ENCODE peak calls at places on chromosomes 16 and 17, in seven cellular contexts. G is tibial nerve, B is IMR-90, R is sigmoid colon, H is AG04449, I is endothelial cell of umbilical vein, Z is cardiac fibroblast. K is an unnamed sample.

GRCh38 chr17:39634384-39634871 is 2.5 kb upstream of the STARD3 start:
- DNase-seq in R (no peak), I (peak; percentile 47), Z (peak; percentile 65), B (peak; percentile 44), G (no peak), H (no peak), K (no peak)

GRCh38 chr17:4182043-4182442 is 39.0 kb downstream of the CYB5D2 start:
- DNase-seq in G (no peak), Z (no peak), H (no peak), R (no peak), B (no peak), I (no peak), K (no peak)

GRCh38 chr17:58783380-58783779 is 27.7 kb downstream of the PPM1E start:
- DNase-seq in H (no peak), R (no peak), B (no peak), I (no peak), Z (peak; percentile 7), G (no peak), K (peak; percentile 52)

GRCh38 chr17:46013502-46014165 is 14.6 kb downstream of the STH start:
- DNase-seq in H (peak; percentile 10), G (no peak), Z (peak; percentile 64), B (peak; percentile 70), I (no peak), R (no peak), K (no peak)

GRCh38 chr16:69197573-69197972 is 10.6 kb downstream of the SNTB2 start:
- DNase-seq in R (no peak), H (no peak), I (no peak), Z (no peak), B (no peak), G (no peak), K (no peak)

GRCh38 chr17:59547131-59547915 is 18.1 kb upstream of the DHX40 start:
- DNase-seq in R (no peak), G (no peak), I (peak; percentile 24), H (no peak), B (no peak), Z (peak; percentile 19), K (no peak)

GRCh38 chr16:88325087-88325750 is 57.5 kb upstream of the ZNF469 start:
- DNase-seq in G (no peak), Z (no peak), R (no peak), I (no peak), H (no peak), B (no peak), K (no peak)

GRCh38 chr16:66961065-66961744 is at the start of gene CES3:
- DNase-seq in B (peak; percentile 58), G (peak; percentile 21), Z (peak; percentile 72), R (no peak), I (peak; percentile 46), H (no peak), K (no peak)

GRCh38 chr17:55454906-55455474 is 33.4 kb upstream of the MMD start:
- DNase-seq in B (peak; percentile 93), H (peak; percentile 75), G (no peak), R (no peak), I (no peak), Z (peak; percentile 89), K (no peak)

GRCh38 chr16:1333854-1334719 is 642 bp downstream of the BAIAP3 start:
- DNase-seq in G (no peak), H (no peak), Z (no peak), R (no peak), B (no peak), I (no peak), K (no peak)

GRCh38 chr16:1331712-1332617 is 1.5 kb upstream of the BAIAP3 start:
- DNase-seq in H (no peak), G (peak; percentile 24), Z (peak; percentile 84), R (peak; percentile 86), I (peak; percentile 30), B (peak; percentile 30), K (peak; percentile 54)

GRCh38 chr16:1330931-1331711 is 2.3 kb upstream of the BAIAP3 start:
- DNase-seq in Z (no peak), I (no peak), H (no peak), R (no peak), B (no peak), G (no peak), K (no peak)

GRCh38 chr16:1333149-1333812 is at the start of gene BAIAP3:
- DNase-seq in I (no peak), B (no peak), H (no peak), Z (peak; percentile 29), G (no peak), R (no peak), K (no peak)

GRCh38 chr16:1332618-1333148 is 762 bp upstream of the BAIAP3 start:
- DNase-seq in I (no peak), H (no peak), G (no peak), R (no peak), B (no peak), Z (no peak), K (no peak)
- H3K4me3 ChIP-seq in I (no peak overlapping the region), H (no peak overlapping the region), G (peak overlapping the region; percentile 31), R (peak overlapping the region; percentile 40), B (no peak overlapping the region), Z (no peak overlapping the region), K (no peak overlapping the region)

DNA sequence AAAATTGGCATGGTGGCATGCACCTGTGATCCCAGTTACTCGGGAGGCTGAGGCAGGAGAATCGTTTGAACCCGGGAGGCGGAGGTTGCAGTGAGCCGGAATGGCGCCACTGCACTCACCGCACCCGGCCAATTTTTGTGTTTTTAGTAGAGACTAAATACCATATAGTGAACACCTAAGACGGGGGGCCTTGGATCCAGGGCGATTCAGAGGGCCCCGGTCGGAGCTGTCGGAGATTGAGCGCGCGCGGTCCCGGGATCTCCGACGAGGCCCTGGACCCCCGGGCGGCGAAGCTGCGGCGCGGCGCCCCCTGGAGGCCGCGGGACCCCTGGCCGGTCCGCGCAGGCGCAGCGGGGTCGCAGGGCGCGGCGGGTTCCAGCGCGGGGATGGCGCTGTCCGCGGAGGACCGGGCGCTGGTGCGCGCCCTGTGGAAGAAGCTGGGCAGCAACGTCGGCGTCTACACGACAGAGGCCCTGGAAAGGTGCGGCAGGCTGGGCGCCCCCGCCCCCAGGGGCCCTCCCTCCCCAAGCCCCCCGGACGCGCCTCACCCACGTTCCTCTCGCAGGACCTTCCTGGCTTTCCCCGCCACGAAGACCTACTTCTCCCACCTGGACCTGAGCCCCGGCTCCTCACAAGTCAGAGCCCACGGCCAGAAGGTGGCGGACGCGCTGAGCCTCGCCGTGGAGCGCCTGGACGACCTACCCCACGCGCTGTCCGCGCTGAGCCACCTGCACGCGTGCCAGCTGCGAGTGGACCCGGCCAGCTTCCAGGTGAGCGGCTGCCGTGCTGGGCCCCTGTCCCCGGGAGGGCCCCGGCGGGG is at the start of gene HBQ1:
- DNase-seq in G (no peak), I (peak; percentile 31), R (no peak), B (no peak), Z (peak; percentile 17), H (no peak), K (no peak)
- TF ChIP-seq CTCF in G (no peak), I (peak; percentile 79), R (no peak), B (peak; percentile 71), Z (no peak), H (peak; percentile 14), K (peak; percentile 38)

GRCh38 chr16:622920-623280 is 7.9 kb upstream of the WFIKKN1 start:
- DNase-seq in Z (no peak), B (no peak), I (no peak), R (peak; percentile 66), H (no peak), G (no peak), K (no peak)
- H3K4me3 ChIP-seq in Z (no peak overlapping the region), B (no peak overlapping the region), I (no peak overlapping the region), R (no peak overlapping the region), H (no peak overlapping the region), G (no peak overlapping the region), K (no peak overlapping the region)

GRCh38 chr17:50523208-50523607 is 9.3 kb upstream of the EPN3 start:
- DNase-seq in I (no peak), B (no peak), Z (no peak), R (no peak), G (no peak), H (no peak), K (no peak)

GRCh38 chr17:50522766-50523165 is 9.8 kb upstream of the EPN3 start:
- DNase-seq in I (no peak), Z (no peak), B (no peak), G (no peak), R (no peak), H (no peak), K (no peak)

GRCh38 chr17:50527155-50527762 is 5.3 kb upstream of the EPN3 start:
- DNase-seq in H (no peak), R (no peak), B (no peak), G (no peak), Z (no peak), I (no peak), K (no peak)

GRCh38 chr17:50527949-50528474 is 4.5 kb upstream of the EPN3 start:
- DNase-seq in H (no peak), B (no peak), I (no peak), Z (no peak), R (no peak), G (no peak), K (no peak)

GRCh38 chr17:50524838-50525237 is 7.7 kb upstream of the EPN3 start:
- DNase-seq in R (no peak), H (no peak), Z (no peak), G (no peak), B (no peak), I (no peak), K (no peak)
- TF ChIP-seq CTCF in R (no peak), H (no peak), Z (no peak), G (no peak), B (no peak), I (no peak), K (no peak)

GRCh38 chr17:77377836-77378235 is 237.1 kb downstream of the SEC14L1 start:
- DNase-seq in G (no peak), B (no peak), R (no peak), I (no peak), Z (no peak), H (no peak), K (no peak)
- H3K4me3 ChIP-seq in G (no peak overlapping the region), B (no peak overlapping the region), R (peak overlapping the region; percentile 12), I (no peak overlapping the region), Z (peak overlapping the region; percentile 2), H (no peak overlapping the region), K (no peak overlapping the region)